ENCODE peak calls at places on chromosome 1, in nine cellular contexts. J is fibroblast of lung; X is pancreas; A is stomach; V is kidney; M is GM06990; G is HFF-Myc; R is thoracic aorta; Y is effector memory CD4-positive, alpha-beta T cell. F is an unnamed sample.

GRCh38 chr1:60073605-60074278 is at the start of gene C1orf87:
- DNase-seq in J (no peak), X (peak), A (no peak), V (peak), M (no peak), G (no peak), R (no peak), Y (no peak), F (no peak)

GRCh38 chr1:174358344-174358743 is 89.4 kb upstream of the GPR52 start:
- DNase-seq in J (peak), X (no peak), A (no peak), V (no peak), M (no peak), G (no peak), R (no peak), Y (no peak), F (no peak)

GRCh38 chr1:166064324-166064926 is 102.4 kb downstream of the FAM78B start:
- DNase-seq in J (no peak), X (no peak), A (no peak), V (no peak), M (no peak), G (no peak), R (no peak), Y (no peak), F (no peak)

GRCh38 chr1:21663951-21664805 is 5.0 kb downstream of the RAP1GAP start:
- DNase-seq in J (no peak), X (no peak), A (peak), V (peak), M (no peak), G (no peak), R (no peak), Y (no peak), F (no peak)

GRCh38 chr1:192140382-192140781 is 17.9 kb upstream of the RGS18 start:
- DNase-seq in J (no peak), X (no peak), A (no peak), V (no peak), M (no peak), G (no peak), R (no peak), Y (no peak), F (no peak)

GRCh38 chr1:8652607-8653046 is 164.8 kb downstream of the RERE start:
- DNase-seq in J (no peak), X (no peak), A (no peak), V (no peak), M (no peak), G (no peak), R (no peak), Y (no peak), F (no peak)

GRCh38 chr1:80036690-80037432 is 1030.3 kb upstream of the ADGRL4 start:
- DNase-seq in J (no peak), X (no peak), A (no peak), V (no peak), M (no peak), G (no peak), R (no peak), Y (no peak), F (no peak)

GRCh38 chr1:44157903-44158302 is 16.5 kb upstream of the KLF18 start:
- DNase-seq in J (no peak), X (no peak), A (no peak), V (no peak), M (no peak), G (no peak), R (no peak), Y (no peak), F (no peak)

GRCh38 chr1:10250663-10251062 is 40.3 kb downstream of the KIF1B start:
- DNase-seq in J (no peak), X (no peak), A (no peak), V (no peak), M (no peak), G (no peak), R (no peak), Y (no peak), F (no peak)

GRCh38 chr1:64302971-64303370 is 99.5 kb downstream of the UBE2U start:
- DNase-seq in J (peak), X (no peak), A (no peak), V (no peak), M (no peak), G (peak), R (no peak), Y (no peak), F (no peak)

GRCh38 chr1:107702946-107703571 is 261.9 kb downstream of the VAV3 start:
- DNase-seq in J (peak), X (no peak), A (no peak), V (no peak), M (no peak), G (no peak), R (no peak), Y (no peak), F (peak)

GRCh38 chr1:154404984-154405761 is at the start of gene IL6R:
- DNase-seq in J (peak), X (peak), A (peak), V (peak), M (peak), G (peak), R (peak), Y (peak), F (peak)

GRCh38 chr1:214296860-214297699 is 16.1 kb downstream of the SMYD2 start:
- DNase-seq in J (peak), X (no peak), A (no peak), V (no peak), M (no peak), G (no peak), R (no peak), Y (no peak), F (no peak)

GRCh38 chr1:118185083-118185899 is at the start of gene SPAG17:
- DNase-seq in J (peak), X (peak), A (peak), V (peak), M (no peak), G (peak), R (no peak), Y (no peak), F (no peak)

GRCh38 chr1:78274814-78275213 is 216.0 kb upstream of the PTGFR start:
- DNase-seq in J (peak), X (no peak), A (no peak), V (no peak), M (no peak), G (no peak), R (no peak), Y (no peak), F (no peak)

GRCh38 chr1:110605901-110606783 is at the start of gene KCNA2:
- DNase-seq in J (peak), X (peak), A (peak), V (peak), M (no peak), G (no peak), R (no peak), Y (no peak), F (no peak)

GRCh38 chr1:21567241-21568005 is 58.2 kb downstream of the ALPL start:
- DNase-seq in J (peak), X (no peak), A (no peak), V (peak), M (no peak), G (no peak), R (no peak), Y (no peak), F (no peak)

GRCh38 chr1:156815307-156815826 is 1.3 kb downstream of the SH2D2A start:
- DNase-seq in J (peak), X (peak), A (no peak), V (peak), M (no peak), G (peak), R (peak), Y (no peak), F (no peak)

GRCh38 chr1:156814571-156815260 is 1.9 kb downstream of the SH2D2A start:
- DNase-seq in J (no peak), X (no peak), A (no peak), V (peak), M (no peak), G (no peak), R (no peak), Y (peak), F (no peak)

GRCh38 chr1:156816561-156817328 is at the start of gene SH2D2A:
- DNase-seq in J (no peak), X (no peak), A (peak), V (peak), M (peak), G (no peak), R (no peak), Y (peak), F (no peak)

GRCh38 chr1:156813750-156814570 is 2.7 kb downstream of the SH2D2A start:
- DNase-seq in J (peak), X (peak), A (peak), V (peak), M (peak), G (no peak), R (no peak), Y (peak), F (no peak)

GRCh38 chr1:156815851-156816536 is 654 bp downstream of the SH2D2A start:
- DNase-seq in J (no peak), X (no peak), A (no peak), V (peak), M (no peak), G (no peak), R (no peak), Y (no peak), F (no peak)
- H3K4me3 ChIP-seq in J (no peak), X (peak), A (peak), V (no peak), M (peak), G (no peak), R (peak), Y (peak), F (no peak)

DNA sequence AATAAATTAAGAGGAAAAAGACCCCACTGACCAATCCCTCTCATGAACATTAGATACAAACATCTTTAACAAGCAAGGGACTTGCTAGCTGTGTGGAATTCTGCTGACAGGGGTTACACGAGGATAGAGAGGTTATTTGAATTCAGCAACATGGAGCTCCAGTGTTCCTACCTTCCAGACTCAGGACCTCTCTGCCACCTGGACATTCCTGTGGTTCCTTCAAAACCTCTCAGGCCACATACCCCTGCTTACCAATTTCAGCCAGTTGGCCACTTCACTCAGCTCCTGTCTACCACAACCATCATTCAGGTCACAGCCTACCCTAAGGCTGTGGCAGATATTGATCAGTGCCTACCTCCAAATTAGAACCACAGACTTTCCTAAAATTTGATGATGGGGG is 147.5 kb downstream of the RRAGC start:
- DNase-seq in J (no peak), X (no peak), A (no peak), V (no peak), M (no peak), G (no peak), R (no peak), Y (no peak), F (no peak)
- H3K4me3 ChIP-seq in J (no peak), X (no peak), A (no peak), V (no peak), M (no peak), G (no peak), R (no peak), Y (no peak), F (no peak)

DNA sequence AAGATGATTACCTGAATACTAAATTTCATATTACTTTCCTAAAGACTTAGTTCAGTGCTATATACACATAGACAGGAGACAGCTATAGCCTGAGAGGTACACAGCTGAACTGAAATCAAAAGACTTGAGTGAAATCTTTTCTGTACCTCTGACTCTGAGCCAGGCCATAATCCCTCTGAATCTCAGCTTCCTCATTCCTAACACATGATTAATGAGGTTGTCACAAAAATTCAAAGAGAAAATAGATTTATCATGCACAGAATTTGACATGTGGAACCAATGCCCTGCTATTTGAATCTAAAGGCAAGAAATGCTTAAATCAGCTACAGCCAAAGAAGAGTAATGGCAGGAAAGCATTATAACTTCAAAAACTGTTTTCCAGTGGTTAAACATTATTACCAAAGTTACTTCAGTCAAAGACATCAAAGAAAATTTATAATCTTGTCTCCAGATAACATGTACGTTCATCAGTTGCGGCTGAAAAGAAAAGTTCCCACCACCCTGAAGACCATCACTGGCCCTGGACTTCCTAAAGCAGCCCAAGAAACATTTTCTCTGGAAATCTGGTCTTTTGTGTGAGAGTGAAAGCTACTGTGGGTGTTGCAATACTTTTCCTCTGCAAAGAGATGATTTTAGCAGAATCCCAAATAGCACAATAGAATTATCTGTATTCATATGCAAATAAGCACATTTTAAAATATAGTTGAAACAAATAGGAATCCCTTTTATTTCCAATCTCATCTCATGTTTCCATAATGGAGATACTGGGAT is 13.8 kb upstream of the ATP1A1 start:
- DNase-seq in J (peak), X (no peak), A (no peak), V (no peak), M (no peak), G (no peak), R (no peak), Y (no peak), F (no peak)
- H3K4me3 ChIP-seq in J (no peak), X (no peak), A (no peak), V (no peak), M (no peak), G (no peak), R (no peak), Y (no peak), F (no peak)

GRCh38 chr1:30881266-30882181 is 27.0 kb downstream of the SDC3 start:
- DNase-seq in J (no peak), X (no peak), A (no peak), V (no peak), M (peak), G (no peak), R (no peak), Y (no peak), F (no peak)
- H3K4me3 ChIP-seq in J (no peak), X (no peak), A (no peak), V (no peak), M (no peak), G (no peak), R (no peak), Y (no peak), F (no peak)

GRCh38 chr1:116495534-116495933 is 75.3 kb downstream of the CD58 start:
- DNase-seq in J (peak), X (no peak), A (no peak), V (peak), M (no peak), G (no peak), R (no peak), Y (no peak), F (no peak)

GRCh38 chr1:116494745-116495144 is 76.1 kb downstream of the CD58 start:
- DNase-seq in J (peak), X (no peak), A (no peak), V (no peak), M (no peak), G (no peak), R (no peak), Y (no peak), F (no peak)

GRCh38 chr1:116497660-116498059 is 73.2 kb downstream of the CD58 start:
- DNase-seq in J (peak), X (no peak), A (no peak), V (no peak), M (no peak), G (no peak), R (no peak), Y (no peak), F (no peak)

GRCh38 chr1:116496898-116497297 is 73.9 kb downstream of the CD58 start:
- DNase-seq in J (no peak), X (no peak), A (no peak), V (no peak), M (no peak), G (no peak), R (no peak), Y (no peak), F (no peak)

DNA sequence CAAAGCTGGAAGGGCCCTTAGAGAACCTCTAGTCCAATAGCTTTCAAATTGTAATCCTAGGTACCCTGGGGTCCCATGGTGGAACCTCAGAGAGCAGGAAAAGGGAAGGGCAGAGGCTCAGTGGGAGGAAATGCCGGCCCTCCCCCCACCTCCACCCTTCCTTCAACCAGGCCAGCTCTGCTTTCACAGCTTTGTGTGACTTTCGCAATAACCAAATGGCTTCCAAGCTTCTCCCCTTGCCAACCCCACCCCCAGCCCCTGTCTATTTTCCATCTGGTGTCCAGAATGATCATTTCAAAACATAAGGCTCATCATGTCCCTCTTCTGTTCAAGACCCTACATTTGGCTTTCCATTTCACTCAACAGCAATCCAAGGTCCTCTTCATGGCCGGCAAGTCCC is 74.4 kb downstream of the CD58 start:
- DNase-seq in J (no peak), X (no peak), A (no peak), V (peak), M (no peak), G (no peak), R (no peak), Y (no peak), F (no peak)
- H3K4me3 ChIP-seq in J (no peak), X (no peak), A (no peak), V (no peak), M (no peak), G (no peak), R (no peak), Y (no peak), F (no peak)

DNA sequence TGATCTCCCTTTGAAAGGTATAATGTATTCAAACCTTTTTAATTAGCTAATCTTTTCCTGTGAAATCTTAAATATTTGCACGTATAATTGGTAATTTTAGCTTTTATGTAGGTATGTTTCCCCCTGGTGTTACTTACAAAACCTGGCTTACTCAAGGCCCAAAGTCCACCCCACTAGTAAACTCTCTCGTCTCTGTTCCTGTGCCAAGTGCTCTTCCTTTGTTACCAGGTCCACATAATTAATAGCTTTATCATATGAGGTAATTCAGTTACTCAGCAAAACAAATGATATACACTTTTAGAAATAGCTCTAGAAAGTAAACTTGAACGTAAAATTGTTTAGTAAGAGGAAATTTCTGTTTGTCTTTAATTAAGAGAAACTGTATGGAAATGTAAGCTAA is 36.7 kb downstream of the NFIA start:
- DNase-seq in J (no peak), X (no peak), A (no peak), V (no peak), M (no peak), G (no peak), R (no peak), Y (no peak), F (no peak)
- H3K4me3 ChIP-seq in J (no peak), X (no peak), A (no peak), V (no peak), M (no peak), G (no peak), R (no peak), Y (no peak), F (no peak)

GRCh38 chr1:222933273-222933672 is 118.4 kb downstream of the DISP1 start:
- DNase-seq in J (no peak), X (no peak), A (no peak), V (no peak), M (no peak), G (no peak), R (no peak), Y (no peak), F (no peak)

GRCh38 chr1:222930097-222930496 is 115.3 kb downstream of the DISP1 start:
- DNase-seq in J (no peak), X (no peak), A (no peak), V (no peak), M (no peak), G (no peak), R (no peak), Y (no peak), F (no peak)

GRCh38 chr1:222928212-222928611 is 113.4 kb downstream of the DISP1 start:
- DNase-seq in J (peak), X (peak), A (peak), V (no peak), M (no peak), G (no peak), R (no peak), Y (no peak), F (no peak)

GRCh38 chr1:222935239-222935900 is 120.5 kb downstream of the DISP1 start:
- DNase-seq in J (no peak), X (no peak), A (no peak), V (no peak), M (no peak), G (no peak), R (no peak), Y (no peak), F (no peak)

GRCh38 chr1:222931018-222931417 is 116.2 kb downstream of the DISP1 start:
- DNase-seq in J (peak), X (no peak), A (no peak), V (no peak), M (no peak), G (no peak), R (no peak), Y (no peak), F (no peak)
- H3K4me3 ChIP-seq in J (no peak), X (no peak), A (no peak), V (no peak), M (no peak), G (no peak), R (no peak), Y (no peak), F (no peak)

GRCh38 chr1:69569983-69570755 is 2.4 kb downstream of the LRRC7 start:
- DNase-seq in J (peak), X (no peak), A (no peak), V (no peak), M (no peak), G (no peak), R (no peak), Y (no peak), F (no peak)
- H3K4me3 ChIP-seq in J (no peak), X (peak), A (peak), V (peak), M (no peak), G (no peak), R (no peak), Y (no peak), F (no peak)

DNA sequence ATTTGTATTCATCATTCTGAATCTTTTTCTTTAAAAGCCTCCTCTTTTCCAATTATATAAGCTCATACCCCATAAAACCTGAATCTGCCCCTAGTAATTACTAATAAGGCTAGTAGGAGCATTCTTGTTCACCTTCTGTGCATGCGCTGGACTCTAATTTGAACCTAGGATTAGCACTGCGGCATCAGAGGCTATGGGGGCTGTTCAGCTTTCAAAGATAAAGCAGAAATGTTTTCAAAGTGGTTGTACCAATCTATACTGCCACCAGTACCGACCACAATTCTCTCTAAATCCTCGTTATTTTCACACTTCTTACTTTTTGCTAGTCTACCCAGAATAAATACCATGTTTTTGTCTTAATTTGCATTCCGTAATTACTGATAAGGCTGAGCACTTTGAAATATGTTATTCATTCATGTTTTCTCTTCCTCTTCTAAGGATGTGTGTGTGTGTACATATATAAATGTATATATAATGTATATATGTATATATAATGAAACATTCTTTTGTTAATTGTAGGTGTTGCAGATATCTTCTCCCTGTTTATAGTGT is 1.6 kb upstream of the DDX59 start:
- DNase-seq in J (no peak), X (no peak), A (no peak), V (no peak), M (no peak), G (no peak), R (no peak), Y (no peak), F (no peak)
- H3K4me3 ChIP-seq in J (peak), X (no peak), A (no peak), V (no peak), M (no peak), G (no peak), R (no peak), Y (no peak), F (peak)

F was measured in LNCaP clone FGC.